ENCODE peak calls at places on chromosomes 7 and 10, in six cellular contexts. U is fibroblast of pulmonary artery; C is activated T-helper 2 cell treated with anti-CD3 and anti-CD28 coated beads, Interferon-gamma antibody, Interleukin-2, Interleukin-4, amounts not matched to agents 10 μg/mL and 5 μg/mL and 100 μg/mL, durations not matched to agents 14 hours and 24 hours and 36 hours; B is activated CD8-positive, alpha-beta memory T cell treated with anti-CD3 and anti-CD28 coated beads, Interleukin-2, amount 50 U/mL, for 48 hours; K is colonic mucosa; V is non-pigmented ciliary epithelial cell. A is an unnamed sample.
A peak's percentile ranks its signal among the peaks of the same experiment; 100 is the strongest.

GRCh38 chr7:14720792-14721191 is 181.8 kb downstream of the DGKB start:
- DNase-seq in C (no peak), U (peak; percentile 5), K (no peak), V (no peak), B (no peak), A (no peak)

GRCh38 chr7:44395067-44395466 is 69.7 kb upstream of the CAMK2B start:
- DNase-seq in B (peak; percentile 15), V (no peak), U (no peak), C (no peak), K (no peak), A (no peak)

GRCh38 chr7:141558544-141559183 is 7.5 kb downstream of the AGK start:
- DNase-seq in U (peak; percentile 29), K (no peak), C (peak; percentile 21), V (peak; percentile 51), B (no peak), A (peak; percentile 76)

GRCh38 chr7:151436446-151437162 is 3.3 kb downstream of the CRYGN start:
- DNase-seq in K (no peak), U (no peak), C (no peak), V (no peak), B (no peak), A (peak; percentile 75)

GRCh38 chr10:100882681-100883321 is 30.0 kb upstream of the SLF2 start:
- DNase-seq in C (no peak), B (no peak), U (peak; percentile 83), K (no peak), V (no peak), A (peak; percentile 70)

GRCh38 chr10:118017071-118017740 is 29.5 kb downstream of the RAB11FIP2 start:
- DNase-seq in V (no peak), K (no peak), C (no peak), U (no peak), B (no peak), A (no peak)

GRCh38 chr7:64640504-64640903 is 25.4 kb upstream of the ZNF107 start:
- DNase-seq in K (no peak), U (no peak), V (no peak), C (no peak), B (no peak), A (no peak)

GRCh38 chr10:105149371-105149871 is 508.3 kb downstream of the SORCS3 start:
- DNase-seq in K (no peak), B (no peak), V (peak; percentile 20), C (no peak), U (no peak), A (peak; percentile 17)

GRCh38 chr10:4541292-4541691 is 284.7 kb upstream of the AKR1E2 start:
- DNase-seq in V (peak; percentile 84), B (no peak), C (no peak), U (peak; percentile 96), K (peak; percentile 53), A (peak; percentile 96)

GRCh38 chr10:132958886-132959295 is 16.5 kb upstream of the CFAP46 start:
- DNase-seq in B (peak; percentile 41), C (no peak), V (no peak), K (no peak), U (no peak), A (no peak)

GRCh38 chr10:3932597-3933380 is 147.8 kb upstream of the KLF6 start:
- DNase-seq in K (no peak), U (no peak), C (no peak), V (no peak), B (no peak), A (no peak)

GRCh38 chr7:23759556-23760391 is 49.8 kb downstream of the STK31 start:
- DNase-seq in V (peak; percentile 51), U (peak; percentile 39), B (no peak), C (no peak), K (peak; percentile 29), A (peak; percentile 3)

GRCh38 chr7:45067582-45067981 is 21.2 kb downstream of the NACAD start:
- DNase-seq in U (no peak), B (no peak), C (no peak), V (no peak), K (no peak), A (no peak)

GRCh38 chr10:33547976-33548375 is 213.5 kb upstream of the NRP1 start:
- DNase-seq in B (no peak), C (no peak), V (no peak), U (no peak), K (no peak), A (no peak)

A was measured in EH.